ENCODE peak calls at places on chromosomes 5 and 9, in eight cellular contexts. M is HepG2, H is foreskin fibroblast, U is sigmoid colon, R is kidney, Z is heart right ventricle, J is prostate gland, V is ovary. B is an unnamed sample.

GRCh38 chr9:75146229-75146628 is 57.9 kb downstream of the OSTF1 start:
- DNase-seq in M (no peak), H (peak; percentile 80), U (no peak), R (no peak), Z (no peak), J (no peak), V (no peak), B (no peak)

GRCh38 chr5:155144956-155145355 is 131.4 kb downstream of the KIF4B start:
- DNase-seq in M (no peak), H (no peak), U (no peak), R (no peak), Z (no peak), J (no peak), V (no peak), B (no peak)

GRCh38 chr5:56328753-56329560 is 95.8 kb upstream of the ANKRD55 start:
- DNase-seq in M (peak; percentile 83), H (peak; percentile 14), U (no peak), R (no peak), Z (no peak), J (no peak), V (no peak), B (peak; percentile 32)

GRCh38 chr5:132510076-132510475 is 19.5 kb upstream of the IRF1 start:
- DNase-seq in M (no peak), H (peak; percentile 82), U (no peak), R (no peak), Z (no peak), J (no peak), V (no peak), B (no peak)

GRCh38 chr5:132259061-132259851 is 1.8 kb downstream of the PDLIM4 start:
- DNase-seq in M (no peak), H (peak; percentile 98), U (peak; percentile 96), R (peak; percentile 93), Z (peak; percentile 60), J (peak; percentile 75), V (peak; percentile 75), B (peak; percentile 15)

GRCh38 chr5:38433160-38433861 is 123.1 kb downstream of the LIFR start:
- DNase-seq in M (no peak), H (peak; percentile 79), U (peak; percentile 74), R (peak; percentile 82), Z (peak; percentile 59), J (no peak), V (peak; percentile 56), B (no peak)

GRCh38 chr5:33565304-33565703 is 124.5 kb downstream of the TARS1 start:
- DNase-seq in M (no peak), H (peak; percentile 4), U (peak; percentile 80), R (no peak), Z (no peak), J (no peak), V (peak; percentile 44), B (no peak)

GRCh38 chr9:518540-518939 is 303.9 kb downstream of the DOCK8 start:
- DNase-seq in M (no peak), H (no peak), U (no peak), R (no peak), Z (no peak), J (no peak), V (no peak), B (no peak)

GRCh38 chr5:125510651-125511050 is 764.2 kb upstream of the ZNF608 start:
- DNase-seq in M (no peak), H (no peak), U (no peak), R (no peak), Z (no peak), J (no peak), V (no peak), B (no peak)

GRCh38 chr5:139960723-139961383 is 82.2 kb downstream of the NRG2 start:
- DNase-seq in M (no peak), H (no peak), U (no peak), R (no peak), Z (no peak), J (no peak), V (no peak), B (peak; percentile 50)

GRCh38 chr5:135215617-135215995 is 181.6 kb upstream of the PITX1 start:
- DNase-seq in M (no peak), H (no peak), U (no peak), R (peak; percentile 28), Z (no peak), J (no peak), V (no peak), B (no peak)

GRCh38 chr5:37739817-37740261 is 100.0 kb downstream of the GDNF start:
- DNase-seq in M (no peak), H (peak; percentile 84), U (no peak), R (no peak), Z (no peak), J (no peak), V (no peak), B (no peak)

GRCh38 chr5:91189480-91190332 is 193.4 kb downstream of the ARRDC3 start:
- DNase-seq in M (peak; percentile 3), H (peak; percentile 86), U (peak; percentile 80), R (no peak), Z (no peak), J (no peak), V (peak; percentile 78), B (no peak)

GRCh38 chr9:114266969-114267368 is 55.9 kb upstream of the ORM1 start:
- DNase-seq in M (no peak), H (no peak), U (no peak), R (no peak), Z (no peak), J (no peak), V (no peak), B (no peak)

GRCh38 chr9:81497096-81497495 is 192.3 kb downstream of the TLE1 start:
- DNase-seq in M (no peak), H (no peak), U (no peak), R (no peak), Z (no peak), J (no peak), V (no peak), B (no peak)

GRCh38 chr5:23332650-23333251 is 174.7 kb upstream of the PRDM9 start:
- DNase-seq in M (peak; percentile 1), H (no peak), U (no peak), R (no peak), Z (no peak), J (no peak), V (no peak), B (peak; percentile 3)

GRCh38 chr5:71633255-71634155 is 46.4 kb downstream of the MCCC2 start:
- DNase-seq in M (no peak), H (no peak), U (no peak), R (no peak), Z (no peak), J (no peak), V (no peak), B (peak; percentile 38)

GRCh38 chr9:102669220-102669619 is 325.9 kb upstream of the CYLC2 start:
- DNase-seq in M (no peak), H (no peak), U (no peak), R (no peak), Z (no peak), J (no peak), V (no peak), B (no peak)

GRCh38 chr5:42951847-42952411 is 88.2 kb downstream of the ANXA2R start:
- DNase-seq in M (no peak), H (peak; percentile 63), U (no peak), R (no peak), Z (peak; percentile 38), J (no peak), V (peak; percentile 38), B (peak; percentile 73)

GRCh38 chr5:147713550-147714295 is 68.8 kb downstream of the JAKMIP2 start:
- DNase-seq in M (no peak), H (no peak), U (no peak), R (no peak), Z (no peak), J (no peak), V (no peak), B (no peak)
- TF ChIP-seq CTCF in M (no peak), H (no peak), U (no peak), R (no peak), Z (no peak), J (no peak), V (no peak), B (no peak)

GRCh38 chr5:83531661-83532060 is 60.1 kb downstream of the VCAN start:
- DNase-seq in M (no peak), H (no peak), U (no peak), R (no peak), Z (no peak), J (no peak), V (no peak), B (no peak)
- TF ChIP-seq CTCF in M (no peak), H (no peak), U (no peak), R (no peak), Z (no peak), J (no peak), V (no peak), B (no peak)

GRCh38 chr5:75055727-75056144 is 3.4 kb upstream of the GCNT4 start:
- DNase-seq in M (peak; percentile 24), H (no peak), U (no peak), R (no peak), Z (no peak), J (no peak), V (no peak), B (no peak)

GRCh38 chr5:75051217-75051751 is 1.1 kb downstream of the GCNT4 start:
- DNase-seq in M (no peak), H (peak; percentile 14), U (no peak), R (no peak), Z (no peak), J (no peak), V (no peak), B (no peak)

GRCh38 chr5:75052461-75053285 is at the start of gene GCNT4:
- DNase-seq in M (no peak), H (peak; percentile 78), U (peak; percentile 72), R (peak; percentile 85), Z (peak; percentile 48), J (peak; percentile 17), V (peak; percentile 39), B (peak; percentile 55)

GRCh38 chr5:75054110-75054930 is 2.0 kb upstream of the GCNT4 start:
- DNase-seq in M (no peak), H (no peak), U (peak; percentile 74), R (peak; percentile 74), Z (peak; percentile 13), J (peak; percentile 37), V (peak; percentile 40), B (no peak)

DNA sequence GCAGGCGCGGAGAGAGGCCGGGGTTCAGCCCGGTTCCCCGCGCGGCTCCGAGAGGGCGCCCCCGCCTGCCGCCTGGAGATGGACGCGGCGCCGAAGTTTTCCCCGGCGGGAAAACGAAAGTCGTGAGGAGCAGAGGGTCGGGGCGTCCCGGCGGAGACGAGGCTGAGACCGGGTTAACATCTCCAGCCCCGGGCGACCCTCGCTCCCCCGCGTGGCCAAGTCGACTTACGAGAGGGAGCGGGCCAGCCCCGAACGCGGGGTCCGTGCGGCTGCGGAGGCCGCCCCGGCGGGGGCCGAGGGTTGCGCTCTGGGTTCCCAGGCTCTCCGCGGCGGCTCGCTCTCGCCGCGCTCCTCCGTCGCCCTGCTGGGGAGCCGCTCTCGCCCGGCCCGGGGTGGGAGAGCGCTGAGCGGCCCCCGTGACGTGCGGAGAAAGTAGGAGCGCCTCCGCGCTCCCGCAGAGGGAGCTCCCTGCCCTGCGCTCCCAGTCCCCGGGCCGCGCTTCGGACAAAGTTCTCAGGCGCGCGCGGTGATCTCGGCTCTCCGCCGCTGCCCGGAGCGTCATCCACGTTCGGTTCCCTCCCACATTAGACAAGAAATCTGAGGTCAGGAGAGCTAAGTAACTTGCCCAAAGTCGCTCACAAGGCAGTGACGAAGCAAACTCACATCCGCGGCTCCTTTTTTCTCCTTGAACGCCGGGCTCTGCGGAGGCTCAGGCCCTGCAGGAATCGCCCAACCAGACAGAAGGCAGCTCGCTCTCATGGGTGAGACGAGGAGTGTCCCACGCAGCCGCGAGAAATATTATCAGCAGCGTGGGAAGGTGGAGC is 1.1 kb upstream of the GCNT4 start:
- DNase-seq in M (peak; percentile 16), H (peak; percentile 89), U (peak; percentile 71), R (peak; percentile 89), Z (peak; percentile 39), J (peak; percentile 33), V (peak; percentile 45), B (no peak)
- TF ChIP-seq CTCF in M (peak; percentile 44), H (peak; percentile 11), U (peak; percentile 12), R (peak; percentile 8), Z (no peak), J (peak; percentile 36), V (no peak), B (no peak)

GRCh38 chr5:72767289-72768010 is 49.0 kb upstream of the TNPO1 start:
- DNase-seq in M (peak; percentile 86), H (peak; percentile 12), U (no peak), R (peak; percentile 15), Z (no peak), J (peak; percentile 55), V (no peak), B (no peak)
- TF ChIP-seq CTCF in M (peak; percentile 25), H (no peak), U (no peak), R (no peak), Z (no peak), J (no peak), V (no peak), B (no peak)

B was measured in GM13976.